ENCODE peak calls at places on chromosome 22, in six cellular contexts. H is H4; T is activated naive CD8-positive, alpha-beta T cell treated with anti-CD3 and anti-CD28 coated beads for 36 hours; J is naive B cell; E is non-pigmented ciliary epithelial cell; A is brain microvascular endothelial cell. B is an unnamed sample.

GRCh38 chr22:44925465-44926123 is 84.2 kb downstream of the PHF21B start:
- DNase-seq in H (no peak), T (no peak), J (no peak), E (no peak), A (no peak), B (no peak)

GRCh38 chr22:22681221-22681739 is 36.9 kb downstream of the GGTLC2 start:
- DNase-seq in H (peak), T (no peak), J (no peak), E (no peak), A (peak), B (no peak)

GRCh38 chr22:36017661-36018091 is 10.9 kb downstream of the RBFOX2 start:
- DNase-seq in H (no peak), T (no peak), J (peak), E (no peak), A (no peak), B (no peak)

GRCh38 chr22:19639610-19640135 is 74.6 kb upstream of the SEPTIN5 start:
- DNase-seq in H (no peak), T (no peak), J (no peak), E (no peak), A (no peak), B (no peak)

GRCh38 chr22:20916916-20917810 is at the start of gene CRKL:
- DNase-seq in H (peak), T (peak), J (peak), E (peak), A (peak), B (peak)

GRCh38 chr22:40407021-40407761 is 36.8 kb downstream of the SGSM3 start:
- DNase-seq in H (no peak), T (no peak), J (no peak), E (no peak), A (no peak), B (no peak)

GRCh38 chr22:33723915-33724314 is 196.4 kb downstream of the LARGE1 start:
- DNase-seq in H (no peak), T (no peak), J (no peak), E (no peak), A (no peak), B (no peak)

GRCh38 chr22:27212617-27213177 is 555.3 kb downstream of the MIAT start:
- DNase-seq in H (peak), T (no peak), J (no peak), E (peak), A (peak), B (peak)

GRCh38 chr22:23237201-23237798 is 57.0 kb downstream of the BCR start:
- DNase-seq in H (no peak), T (no peak), J (no peak), E (no peak), A (no peak), B (no peak)